ENCODE peak calls at places on chromosomes 13 and 19, in ten cellular contexts. Z is A549; K is tibial nerve; P is GM18507; O is iPS DF 19.7; S is right lobe of liver; Y is activated naive CD4-positive, alpha-beta T cell treated with Interleukin-2 at 50 U/mL for 16 hours; I is stimulated activated CD4-positive, alpha-beta T cell treated with anti-CD3 and anti-CD28 coated beads, Interleukin-2, amount 100 ng/mL, for 24 hours; Q is WTC11; V is NCI-H1436 treated with DMSO at 0.1 percent for 48 hours. G is an unnamed sample.

GRCh38 chr19:47084879-47085439 is 28.6 kb downstream of the ZC3H4 start:
- DNase-seq in Z (no peak), K (no peak), P (no peak), O (no peak), S (no peak), Y (no peak), I (no peak), Q (no peak), V (no peak), G (no peak)

GRCh38 chr13:30107126-30107525 is 200.2 kb downstream of the KATNAL1 start:
- DNase-seq in Z (no peak), K (no peak), P (no peak), O (no peak), S (no peak), Y (no peak), I (no peak), Q (no peak), V (no peak), G (peak)

GRCh38 chr13:75788494-75788991 is 152.4 kb downstream of the LMO7 start:
- DNase-seq in Z (peak), K (no peak), P (no peak), O (no peak), S (no peak), Y (no peak), I (no peak), Q (no peak), V (no peak), G (peak)

GRCh38 chr13:47548294-47548825 is 452.7 kb downstream of the SUCLA2 start:
- DNase-seq in Z (no peak), K (no peak), P (no peak), O (no peak), S (no peak), Y (no peak), I (no peak), Q (no peak), V (no peak), G (no peak)

GRCh38 chr13:98385591-98385990 is 191.3 kb downstream of the STK24 start:
- DNase-seq in Z (no peak), K (no peak), P (no peak), O (no peak), S (no peak), Y (no peak), I (no peak), Q (no peak), V (no peak), G (no peak)

GRCh38 chr13:46211116-46211515 is 612 bp upstream of the LRRC63 start:
- DNase-seq in Z (peak), K (no peak), P (no peak), O (no peak), S (no peak), Y (peak), I (peak), Q (no peak), V (no peak), G (no peak)

GRCh38 chr19:543912-544608 is at the start of gene GZMM:
- DNase-seq in Z (no peak), K (no peak), P (peak), O (no peak), S (no peak), Y (peak), I (peak), Q (no peak), V (no peak), G (peak)

GRCh38 chr13:86020350-86021002 is 221.3 kb upstream of the SLITRK6 start:
- DNase-seq in Z (peak), K (no peak), P (no peak), O (no peak), S (no peak), Y (no peak), I (no peak), Q (no peak), V (no peak), G (no peak)

GRCh38 chr13:62629618-62630017 is 1214.0 kb upstream of the PCDH20 start:
- DNase-seq in Z (no peak), K (no peak), P (no peak), O (no peak), S (no peak), Y (no peak), I (no peak), Q (no peak), V (no peak), G (no peak)

GRCh38 chr13:111005808-111006494 is 91.1 kb upstream of the ANKRD10 start:
- DNase-seq in Z (no peak), K (no peak), P (no peak), O (no peak), S (no peak), Y (no peak), I (no peak), Q (no peak), V (no peak), G (no peak)

GRCh38 chr19:52237771-52238400 is 31.5 kb upstream of the ZNF766 start:
- DNase-seq in Z (peak), K (peak), P (no peak), O (no peak), S (no peak), Y (peak), I (peak), Q (peak), V (no peak), G (peak)

GRCh38 chr19:21566073-21566472 is 60.7 kb downstream of the ZNF429 start:
- DNase-seq in Z (no peak), K (no peak), P (no peak), O (no peak), S (no peak), Y (no peak), I (peak), Q (no peak), V (no peak), G (no peak)

G was measured in left lung.